ENCODE peak calls at places on chromosomes 3 and 15, in eight cellular contexts. One of them, this sample, is unnamed. For H3K36me3, the result is how much of the 10 kb centered on the place peaks cover.

GRCh38 chr3:193556841-193557240 is 2.1 kb upstream of the ATP13A4 start:
- DNase-seq in tibial nerve: no peak
- DNase-seq in testis: no peak
- DNase-seq in body of pancreas: peak
- DNase-seq in Panc1: no peak
- DNase-seq in IMR-90: no peak
- DNase-seq in suprapubic skin: no peak
- DNase-seq in CD8-positive, alpha-beta T cell: no peak
- DNase-seq in this sample: no peak

GRCh38 chr15:71559098-71559497 is 251.3 kb upstream of the NR2E3 start:
- DNase-seq in tibial nerve: no peak
- DNase-seq in testis: no peak
- DNase-seq in body of pancreas: no peak
- DNase-seq in Panc1: no peak
- DNase-seq in IMR-90: peak
- DNase-seq in suprapubic skin: no peak
- DNase-seq in CD8-positive, alpha-beta T cell: no peak
- DNase-seq in this sample: no peak

GRCh38 chr3:37114251-37115145 is 59.9 kb downstream of the LRRFIP2 start:
- DNase-seq in tibial nerve: no peak
- DNase-seq in testis: no peak
- DNase-seq in body of pancreas: no peak
- DNase-seq in Panc1: no peak
- DNase-seq in IMR-90: peak
- DNase-seq in suprapubic skin: no peak
- DNase-seq in CD8-positive, alpha-beta T cell: no peak
- DNase-seq in this sample: no peak

GRCh38 chr15:83100072-83100646 is 7.3 kb upstream of the TM6SF1 start:
- DNase-seq in tibial nerve: no peak
- DNase-seq in testis: no peak
- DNase-seq in body of pancreas: no peak
- DNase-seq in Panc1: no peak
- DNase-seq in IMR-90: no peak
- DNase-seq in suprapubic skin: no peak
- DNase-seq in CD8-positive, alpha-beta T cell: no peak
- DNase-seq in this sample: no peak

GRCh38 chr3:170204023-170204472 is 18.2 kb upstream of the PRKCI start:
- DNase-seq in tibial nerve: no peak
- DNase-seq in testis: no peak
- DNase-seq in body of pancreas: no peak
- DNase-seq in Panc1: no peak
- DNase-seq in IMR-90: peak
- DNase-seq in suprapubic skin: no peak
- DNase-seq in CD8-positive, alpha-beta T cell: no peak
- DNase-seq in this sample: no peak

GRCh38 chr15:37081985-37082384 is 18.4 kb downstream of the MEIS2 start:
- DNase-seq in tibial nerve: no peak
- DNase-seq in testis: no peak
- DNase-seq in body of pancreas: no peak
- DNase-seq in Panc1: no peak
- DNase-seq in IMR-90: no peak
- DNase-seq in suprapubic skin: no peak
- DNase-seq in CD8-positive, alpha-beta T cell: no peak
- DNase-seq in this sample: no peak

GRCh38 chr3:108099203-108099602 is 8.4 kb upstream of the CD47 start:
- DNase-seq in tibial nerve: no peak
- DNase-seq in testis: no peak
- DNase-seq in body of pancreas: no peak
- DNase-seq in Panc1: no peak
- DNase-seq in IMR-90: peak
- DNase-seq in suprapubic skin: no peak
- DNase-seq in CD8-positive, alpha-beta T cell: no peak
- DNase-seq in this sample: no peak

GRCh38 chr15:79397264-79397663 is 34.9 kb upstream of the MINAR1 start:
- DNase-seq in tibial nerve: no peak
- DNase-seq in testis: no peak
- DNase-seq in body of pancreas: no peak
- DNase-seq in Panc1: no peak
- DNase-seq in IMR-90: no peak
- DNase-seq in suprapubic skin: no peak
- DNase-seq in CD8-positive, alpha-beta T cell: no peak
- DNase-seq in this sample: no peak

GRCh38 chr3:157356541-157356940 is 80.1 kb upstream of the PTX3 start:
- DNase-seq in tibial nerve: no peak
- DNase-seq in testis: no peak
- DNase-seq in body of pancreas: no peak
- DNase-seq in Panc1: no peak
- DNase-seq in IMR-90: no peak
- DNase-seq in suprapubic skin: no peak
- DNase-seq in CD8-positive, alpha-beta T cell: no peak
- DNase-seq in this sample: no peak

GRCh38 chr15:22992026-22992331 is 11.8 kb upstream of the CYFIP1 start:
- DNase-seq in tibial nerve: no peak
- DNase-seq in testis: no peak
- DNase-seq in body of pancreas: no peak
- DNase-seq in Panc1: no peak
- DNase-seq in IMR-90: no peak
- DNase-seq in suprapubic skin: no peak
- DNase-seq in CD8-positive, alpha-beta T cell: no peak
- DNase-seq in this sample: no peak

GRCh38 chr3:195189821-195190220 is 81.1 kb downstream of the XXYLT1 start:
- DNase-seq in tibial nerve: no peak
- DNase-seq in testis: no peak
- DNase-seq in body of pancreas: no peak
- DNase-seq in Panc1: no peak
- DNase-seq in IMR-90: no peak
- DNase-seq in suprapubic skin: no peak
- DNase-seq in CD8-positive, alpha-beta T cell: no peak
- DNase-seq in this sample: no peak

GRCh38 chr3:190077646-190078045 is 43.1 kb downstream of the P3H2 start:
- DNase-seq in tibial nerve: no peak
- DNase-seq in testis: no peak
- DNase-seq in body of pancreas: no peak
- DNase-seq in Panc1: no peak
- DNase-seq in IMR-90: no peak
- DNase-seq in suprapubic skin: no peak
- DNase-seq in CD8-positive, alpha-beta T cell: no peak
- DNase-seq in this sample: no peak

GRCh38 chr15:71806452-71806931 is 3.9 kb upstream of the NR2E3 start:
- DNase-seq in tibial nerve: no peak
- DNase-seq in testis: peak
- DNase-seq in body of pancreas: no peak
- DNase-seq in Panc1: no peak
- DNase-seq in IMR-90: peak
- DNase-seq in suprapubic skin: no peak
- DNase-seq in CD8-positive, alpha-beta T cell: no peak
- DNase-seq in this sample: no peak

GRCh38 chr3:135930243-135930642 is 35.3 kb upstream of the PPP2R3A start:
- DNase-seq in tibial nerve: no peak
- DNase-seq in testis: no peak
- DNase-seq in body of pancreas: no peak
- DNase-seq in Panc1: no peak
- DNase-seq in IMR-90: no peak
- DNase-seq in suprapubic skin: no peak
- DNase-seq in CD8-positive, alpha-beta T cell: no peak
- DNase-seq in this sample: no peak

GRCh38 chr15:72340366-72340765 is 20.4 kb upstream of the CELF6 start:
- DNase-seq in tibial nerve: no peak
- DNase-seq in testis: no peak
- DNase-seq in body of pancreas: no peak
- DNase-seq in Panc1: no peak
- DNase-seq in IMR-90: peak
- DNase-seq in suprapubic skin: no peak
- DNase-seq in CD8-positive, alpha-beta T cell: no peak
- DNase-seq in this sample: no peak

GRCh38 chr3:42501681-42502428 is 588 bp upstream of the VIPR1 start:
- DNase-seq in tibial nerve: no peak
- DNase-seq in testis: peak
- DNase-seq in body of pancreas: peak
- DNase-seq in Panc1: no peak
- DNase-seq in IMR-90: peak
- DNase-seq in suprapubic skin: peak
- DNase-seq in CD8-positive, alpha-beta T cell: peak
- DNase-seq in this sample: peak

GRCh38 chr15:69034352-69034751 is 19.9 kb downstream of the NOX5 start:
- DNase-seq in tibial nerve: no peak
- DNase-seq in testis: no peak
- DNase-seq in body of pancreas: no peak
- DNase-seq in Panc1: peak
- DNase-seq in IMR-90: peak
- DNase-seq in suprapubic skin: no peak
- DNase-seq in CD8-positive, alpha-beta T cell: no peak
- DNase-seq in this sample: no peak

GRCh38 chr3:179957264-179957845 is 79.4 kb downstream of the PEX5L start:
- DNase-seq in tibial nerve: no peak
- DNase-seq in testis: no peak
- DNase-seq in body of pancreas: no peak
- DNase-seq in Panc1: no peak
- DNase-seq in IMR-90: no peak
- DNase-seq in suprapubic skin: no peak
- DNase-seq in CD8-positive, alpha-beta T cell: no peak
- DNase-seq in this sample: no peak

GRCh38 chr3:99313481-99313880 is 324.9 kb upstream of the COL8A1 start:
- DNase-seq in tibial nerve: no peak
- DNase-seq in testis: no peak
- DNase-seq in body of pancreas: no peak
- DNase-seq in Panc1: no peak
- DNase-seq in IMR-90: peak
- DNase-seq in suprapubic skin: no peak
- DNase-seq in CD8-positive, alpha-beta T cell: no peak
- DNase-seq in this sample: no peak

GRCh38 chr3:196991581-196992460 is 23.2 kb upstream of the PIGZ start:
- DNase-seq in tibial nerve: no peak
- DNase-seq in testis: no peak
- DNase-seq in body of pancreas: no peak
- DNase-seq in Panc1: no peak
- DNase-seq in IMR-90: no peak
- DNase-seq in suprapubic skin: peak
- DNase-seq in CD8-positive, alpha-beta T cell: no peak
- DNase-seq in this sample: no peak

GRCh38 chr15:73930371-73930770 is 4.1 kb downstream of the LOXL1 start:
- DNase-seq in tibial nerve: no peak
- DNase-seq in testis: no peak
- DNase-seq in body of pancreas: no peak
- DNase-seq in Panc1: no peak
- DNase-seq in IMR-90: peak
- DNase-seq in suprapubic skin: no peak
- DNase-seq in CD8-positive, alpha-beta T cell: no peak
- DNase-seq in this sample: no peak

GRCh38 chr15:43440721-43441281 is 52.2 kb downstream of the TP53BP1 start:
- DNase-seq in tibial nerve: no peak
- DNase-seq in testis: peak
- DNase-seq in body of pancreas: peak
- DNase-seq in Panc1: peak
- DNase-seq in IMR-90: peak
- DNase-seq in suprapubic skin: no peak
- DNase-seq in CD8-positive, alpha-beta T cell: no peak
- DNase-seq in this sample: no peak

GRCh38 chr15:43441316-43441715 is 51.6 kb downstream of the TP53BP1 start:
- DNase-seq in tibial nerve: no peak
- DNase-seq in testis: no peak
- DNase-seq in body of pancreas: no peak
- DNase-seq in Panc1: no peak
- DNase-seq in IMR-90: peak
- DNase-seq in suprapubic skin: no peak
- DNase-seq in CD8-positive, alpha-beta T cell: no peak
- DNase-seq in this sample: no peak

GRCh38 chr15:43446344-43446743 is 46.6 kb downstream of the TP53BP1 start:
- DNase-seq in tibial nerve: no peak
- DNase-seq in testis: no peak
- DNase-seq in body of pancreas: no peak
- DNase-seq in Panc1: no peak
- DNase-seq in IMR-90: no peak
- DNase-seq in suprapubic skin: no peak
- DNase-seq in CD8-positive, alpha-beta T cell: no peak
- DNase-seq in this sample: no peak
- TF ChIP-seq CTCF in tibial nerve: no peak
- TF ChIP-seq CTCF in testis: no peak
- TF ChIP-seq CTCF in body of pancreas: no peak
- TF ChIP-seq CTCF in Panc1: no peak
- TF ChIP-seq CTCF in IMR-90: no peak
- TF ChIP-seq CTCF in suprapubic skin: no peak
- TF ChIP-seq CTCF in CD8-positive, alpha-beta T cell: no peak
- TF ChIP-seq CTCF in this sample: no peak

GRCh38 chr3:168498194-168498593 is 402.5 kb upstream of the GOLIM4 start:
- DNase-seq in tibial nerve: no peak
- DNase-seq in testis: no peak
- DNase-seq in body of pancreas: no peak
- DNase-seq in Panc1: no peak
- DNase-seq in IMR-90: no peak
- DNase-seq in suprapubic skin: no peak
- DNase-seq in CD8-positive, alpha-beta T cell: no peak
- DNase-seq in this sample: no peak
- H3K27ac ChIP-seq in tibial nerve: no peak
- H3K27ac ChIP-seq in testis: no peak
- H3K27ac ChIP-seq in body of pancreas: no peak
- H3K27ac ChIP-seq in Panc1: no peak
- H3K27ac ChIP-seq in IMR-90: no peak
- H3K27ac ChIP-seq in suprapubic skin: no peak
- H3K27ac ChIP-seq in CD8-positive, alpha-beta T cell: no peak
- H3K27ac ChIP-seq in this sample: no peak

DNA sequence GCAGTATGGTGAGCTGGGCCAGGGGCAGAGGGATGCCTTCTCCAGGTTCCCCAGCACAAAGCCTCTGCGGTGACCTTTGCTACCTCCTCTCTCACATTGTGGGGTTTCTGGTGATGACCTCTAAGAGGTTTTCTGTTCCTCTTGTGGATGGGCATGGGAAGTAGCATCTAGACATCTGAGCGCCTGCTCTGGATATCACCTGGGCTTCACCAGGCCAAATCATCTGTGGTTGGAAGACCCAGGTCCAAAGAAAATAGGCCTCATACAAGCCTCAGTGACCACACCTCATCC is 7.0 kb downstream of the APEH start:
- DNase-seq in tibial nerve: no peak
- DNase-seq in testis: no peak
- DNase-seq in body of pancreas: no peak
- DNase-seq in Panc1: no peak
- DNase-seq in IMR-90: no peak
- DNase-seq in suprapubic skin: no peak
- DNase-seq in CD8-positive, alpha-beta T cell: no peak
- DNase-seq in this sample: no peak
- H3K36me3 ChIP-seq in tibial nerve: under half
- H3K36me3 ChIP-seq in testis: under half
- H3K36me3 ChIP-seq in body of pancreas: under half
- H3K36me3 ChIP-seq in Panc1: under half
- H3K36me3 ChIP-seq in IMR-90: half or more
- H3K36me3 ChIP-seq in suprapubic skin: half or more
- H3K36me3 ChIP-seq in CD8-positive, alpha-beta T cell: half or more
- H3K36me3 ChIP-seq in this sample: half or more

DNA sequence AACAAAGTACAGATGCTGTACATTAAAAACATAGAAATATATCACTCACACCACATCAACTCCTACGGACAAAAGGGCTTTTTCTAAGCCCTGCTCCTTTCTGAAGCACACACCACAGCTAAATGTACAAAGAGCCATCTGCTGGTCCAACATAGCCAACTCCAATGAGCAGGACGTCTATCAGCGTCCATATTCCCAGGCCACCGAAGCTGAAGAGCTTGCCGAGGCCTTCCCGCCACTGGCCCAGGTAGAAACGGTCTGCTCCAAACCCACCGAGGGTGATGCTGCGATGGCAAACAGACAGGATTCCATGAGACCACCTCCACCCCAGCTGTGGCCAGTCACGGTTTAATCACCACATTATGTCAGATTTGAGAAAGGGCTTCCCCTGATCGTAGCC is 9.8 kb downstream of the TM2D3 start:
- DNase-seq in tibial nerve: no peak
- DNase-seq in testis: no peak
- DNase-seq in body of pancreas: no peak
- DNase-seq in Panc1: no peak
- DNase-seq in IMR-90: no peak
- DNase-seq in suprapubic skin: no peak
- DNase-seq in CD8-positive, alpha-beta T cell: no peak
- DNase-seq in this sample: no peak
- TF ChIP-seq CTCF in tibial nerve: no peak
- TF ChIP-seq CTCF in testis: no peak
- TF ChIP-seq CTCF in body of pancreas: no peak
- TF ChIP-seq CTCF in Panc1: peak
- TF ChIP-seq CTCF in IMR-90: no peak
- TF ChIP-seq CTCF in suprapubic skin: no peak
- TF ChIP-seq CTCF in CD8-positive, alpha-beta T cell: no peak
- TF ChIP-seq CTCF in this sample: no peak

This sample was measured in upper lobe of left lung.